ENCODE peak calls at places on chromosomes 5 and 9, in five cellular contexts. V is K562, I is uterus, N is cardiac fibroblast, W is GM13977. X is an unnamed sample.

GRCh38 chr9:71937070-71937625 is 25.7 kb downstream of the C9orf85 start:
- DNase-seq in N (no peak), W (no peak), I (no peak), V (no peak), X (no peak)

GRCh38 chr5:157290156-157290980 is 24.4 kb downstream of the CYFIP2 start:
- DNase-seq in W (no peak), N (peak), V (no peak), I (no peak), X (no peak)

GRCh38 chr9:107749787-107750444 is 260.3 kb upstream of the KLF4 start:
- DNase-seq in N (peak), V (peak), W (no peak), I (peak), X (no peak)

GRCh38 chr9:128125575-128126354 is 1.8 kb downstream of the PTGES2 start:
- DNase-seq in I (no peak), N (no peak), W (no peak), V (no peak), X (no peak)

GRCh38 chr9:124040186-124040920 is 28.8 kb downstream of the LHX2 start:
- DNase-seq in I (no peak), V (no peak), W (no peak), N (peak), X (no peak)

GRCh38 chr9:71741841-71742648 is 26.3 kb downstream of the CEMIP2 start:
- DNase-seq in I (no peak), N (peak), W (no peak), V (peak), X (no peak)

GRCh38 chr5:21665525-21665924 is 1187.6 kb downstream of the CDH12 start:
- DNase-seq in V (no peak), W (no peak), I (no peak), N (no peak), X (no peak)

GRCh38 chr9:3181049-3181953 is 337.4 kb upstream of the PUM3 start:
- DNase-seq in W (peak), N (peak), I (no peak), V (no peak), X (peak)

GRCh38 chr9:87944096-87944495 is 26.3 kb downstream of the SPATA31C1 start:
- DNase-seq in N (no peak), I (no peak), W (no peak), V (no peak), X (no peak)

GRCh38 chr9:126853667-126854066 is 6.8 kb upstream of the ZBTB34 start:
- DNase-seq in V (no peak), W (no peak), N (peak), I (no peak), X (no peak)

GRCh38 chr5:123035950-123036390 is 555 bp downstream of the PPIC start:
- DNase-seq in W (peak), I (peak), V (peak), N (peak), X (no peak)

GRCh38 chr9:70218767-70219166 is 40.0 kb upstream of the SMC5 start:
- DNase-seq in N (peak), W (no peak), V (no peak), I (no peak), X (no peak)

GRCh38 chr5:168073311-168073710 is 218.1 kb upstream of the WWC1 start:
- DNase-seq in W (no peak), I (no peak), N (no peak), V (no peak), X (no peak)

GRCh38 chr9:91119147-91119546 is 242.6 kb downstream of the AUH start:
- DNase-seq in W (no peak), V (no peak), N (peak), I (no peak), X (no peak)

GRCh38 chr5:159208508-159209437 is 580 bp downstream of the RNF145 start:
- DNase-seq in W (no peak), N (peak), V (peak), I (peak), X (peak)

GRCh38 chr5:41843456-41844112 is 26.6 kb downstream of the OXCT1 start:
- DNase-seq in V (peak), N (peak), I (no peak), W (no peak), X (peak)

GRCh38 chr9:70941191-70941590 is 180.2 kb downstream of the TRPM3 start:
- DNase-seq in V (no peak), N (no peak), W (no peak), I (no peak), X (no peak)

GRCh38 chr5:132096904-132097303 is 23.3 kb downstream of the CSF2 start:
- DNase-seq in I (no peak), W (no peak), N (no peak), V (no peak), X (no peak)

GRCh38 chr5:171419663-171420428 is 399 bp downstream of the FGF18 start:
- DNase-seq in V (no peak), I (peak), W (peak), N (no peak), X (peak)

DNA sequence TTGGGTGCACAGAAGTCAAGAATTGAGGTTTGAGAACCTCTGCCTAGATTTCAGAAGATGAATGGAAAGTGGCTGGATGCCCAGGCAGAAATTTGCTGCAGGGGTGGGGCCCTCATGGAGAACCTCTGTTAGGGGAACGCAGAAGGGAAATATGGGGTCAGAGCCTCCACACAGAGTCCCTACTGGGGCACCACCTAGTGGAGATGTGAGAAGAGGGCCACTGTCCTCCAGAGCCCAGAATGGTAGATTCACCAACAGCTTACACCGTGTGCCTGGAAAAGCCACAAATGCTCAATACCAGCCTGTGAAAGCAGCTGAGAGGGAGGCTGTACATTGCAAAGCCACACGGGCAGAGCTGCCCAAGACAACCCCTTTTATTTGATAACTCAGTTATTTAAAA is 383.5 kb downstream of the TLE4 start:
- DNase-seq in W (no peak), N (peak), I (no peak), V (no peak), X (peak)
- TF ChIP-seq CTCF in W (peak), N (peak), I (no peak), V (no peak), X (peak)

GRCh38 chr5:9894571-9895304 is 264.6 kb upstream of the TAS2R1 start:
- DNase-seq in W (no peak), I (no peak), N (no peak), V (no peak), X (no peak)

GRCh38 chr5:9895305-9895650 is 265.1 kb upstream of the TAS2R1 start:
- DNase-seq in N (no peak), W (no peak), I (no peak), V (no peak), X (no peak)

GRCh38 chr5:9903806-9904205 is 273.7 kb upstream of the TAS2R1 start:
- DNase-seq in N (peak), V (no peak), I (no peak), W (no peak), X (no peak)

GRCh38 chr5:9892696-9893095 is 262.5 kb upstream of the TAS2R1 start:
- DNase-seq in W (no peak), I (no peak), N (peak), V (no peak), X (no peak)

GRCh38 chr5:9898319-9898718 is 268.2 kb upstream of the TAS2R1 start:
- DNase-seq in W (no peak), N (peak), I (no peak), V (no peak), X (peak)
- TF ChIP-seq CTCF in W (peak), N (peak), I (no peak), V (no peak), X (no peak)

DNA sequence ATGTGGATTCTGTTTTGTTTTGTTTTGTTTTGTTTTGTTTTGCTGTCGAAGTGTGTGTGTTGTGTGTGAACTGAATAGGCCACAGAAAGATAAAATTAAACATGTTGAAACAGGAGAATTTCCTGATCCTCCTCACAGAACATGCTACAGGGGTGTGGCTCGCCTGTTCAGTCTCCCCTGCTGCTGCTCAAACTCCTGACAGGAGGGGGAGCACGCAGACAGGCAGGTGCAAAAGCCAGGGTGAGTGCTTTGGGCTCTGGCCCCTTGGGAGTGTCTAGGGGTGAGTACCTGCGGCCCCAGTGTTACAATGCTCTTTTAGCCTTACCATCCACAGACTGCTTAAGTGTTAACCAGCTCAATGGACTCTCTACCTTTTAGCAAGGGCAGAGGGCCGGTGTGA is 473.5 kb downstream of the MAT2B start:
- DNase-seq in I (no peak), V (no peak), W (no peak), N (no peak), X (no peak)
- TF ChIP-seq CTCF in I (no peak), V (no peak), W (peak), N (no peak), X (no peak)

GRCh38 chr5:23614422-23614821 is 107.0 kb downstream of the PRDM9 start:
- DNase-seq in V (no peak), N (peak), W (no peak), I (no peak), X (no peak)
- TF ChIP-seq CTCF in V (no peak), N (no peak), W (no peak), I (no peak), X (no peak)

DNA sequence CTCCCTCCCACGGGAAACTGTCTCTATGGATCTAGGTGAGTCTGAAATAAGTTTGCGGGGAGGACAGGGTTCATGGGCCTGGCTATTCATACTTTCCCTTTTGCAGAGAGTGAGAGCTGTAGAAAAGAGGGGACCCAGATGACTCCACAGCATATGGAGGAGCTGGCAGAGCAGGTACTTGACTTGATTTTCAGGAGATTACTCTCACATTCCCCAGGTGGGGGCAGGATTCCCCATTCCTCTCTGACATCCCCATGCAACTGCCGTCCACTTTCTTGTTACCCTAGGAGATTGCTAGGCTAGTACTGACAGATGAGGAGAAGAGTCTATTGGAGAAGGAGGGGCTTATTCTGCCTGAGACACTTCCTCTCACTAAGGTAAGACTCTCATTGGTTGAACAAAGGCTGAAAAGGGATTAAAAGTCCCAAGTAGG is 659 bp downstream of the CREB3 start:
- DNase-seq in I (no peak), W (peak), V (peak), N (peak), X (no peak)
- TF ChIP-seq CTCF in I (no peak), W (no peak), V (no peak), N (no peak), X (no peak)

GRCh38 chr9:86494644-86495081 is 140.5 kb upstream of the TUT7 start:
- DNase-seq in W (no peak), V (no peak), I (no peak), N (peak), X (no peak)
- TF ChIP-seq CTCF in W (no peak), V (no peak), I (no peak), N (no peak), X (no peak)

DNA sequence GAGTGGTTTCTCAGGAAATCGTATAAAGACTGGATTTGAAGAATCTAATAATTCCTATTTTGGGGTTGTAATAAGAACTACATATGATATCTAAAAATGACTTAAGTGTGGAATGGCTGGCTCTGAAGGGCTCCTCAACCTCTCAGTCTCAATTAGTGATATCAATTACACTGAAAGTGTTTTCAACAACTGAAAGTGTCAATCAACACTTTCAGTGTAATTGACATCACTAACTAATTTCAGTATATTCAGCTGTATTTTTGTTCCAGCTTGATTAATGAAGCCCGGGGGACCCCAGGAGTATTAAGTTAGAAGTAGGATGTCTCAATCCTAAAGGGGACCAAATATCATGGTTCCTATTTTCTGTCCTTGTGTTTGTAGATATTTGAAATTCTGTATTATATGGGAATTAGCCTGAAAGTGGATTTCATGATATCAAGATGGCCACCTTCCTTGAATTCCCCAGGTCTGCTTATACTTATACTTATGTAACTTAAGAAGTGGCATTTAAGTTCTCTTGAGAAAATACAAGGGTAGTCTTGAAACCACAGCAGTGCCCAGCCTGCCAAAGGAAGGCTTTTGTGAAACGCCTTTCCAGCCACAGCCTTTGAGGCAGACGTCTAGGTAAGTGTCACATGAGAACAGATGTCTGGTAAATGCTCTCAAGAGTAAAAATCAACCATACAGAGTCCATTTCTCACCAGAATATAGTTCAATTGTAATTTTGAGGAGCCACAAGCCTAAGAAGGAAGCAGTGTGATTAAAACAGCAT is 4.6 kb downstream of the BASP1 start:
- DNase-seq in I (no peak), W (no peak), N (peak), V (no peak), X (no peak)
- TF ChIP-seq CTCF in I (no peak), W (no peak), N (no peak), V (no peak), X (no peak)

GRCh38 chr9:120610975-120611689 is 31.2 kb upstream of the CDK5RAP2 start:
- DNase-seq in V (peak), I (no peak), N (peak), W (no peak), X (no peak)
- TF ChIP-seq CTCF in V (peak), I (no peak), N (peak), W (peak), X (peak)